ENCODE peak calls at places on chromosomes 13 and 19, in eight cellular contexts. C is lung, F is heart right ventricle, Q is ascending aorta, U is sigmoid colon, J is neural progenitor cell, T is esophagus squamous epithelium, K is coronary artery. R is an unnamed sample.

GRCh38 chr13:26377038-26377437 is 123.1 kb downstream of the CDK8 start:
- DNase-seq in Q (no peak), K (no peak), C (no peak), F (no peak), J (peak), T (no peak), U (no peak), R (peak)

GRCh38 chr19:9936151-9937000 is at the start of gene OLFM2:
- DNase-seq in K (no peak), Q (no peak), T (no peak), C (no peak), J (peak), F (no peak), U (no peak), R (peak)

GRCh38 chr19:10672529-10673150 is 18.5 kb downstream of the ILF3 start:
- DNase-seq in F (no peak), U (no peak), C (no peak), K (no peak), Q (no peak), J (no peak), T (no peak), R (no peak)

GRCh38 chr13:57631607-57632275 is at the start of gene PCDH17:
- DNase-seq in C (peak), T (no peak), U (no peak), J (peak), F (peak), Q (peak), K (no peak), R (no peak)

GRCh38 chr19:45291834-45292233 is 30.8 kb downstream of the CKM start:
- DNase-seq in K (no peak), J (no peak), U (no peak), Q (no peak), T (no peak), C (no peak), F (no peak), R (no peak)

GRCh38 chr19:49020931-49021895 is 2.9 kb downstream of the CGB3 start:
- DNase-seq in U (no peak), Q (no peak), T (no peak), F (no peak), K (no peak), J (no peak), C (no peak), R (no peak)

GRCh38 chr13:59790626-59791025 is 373.1 kb downstream of the DIAPH3 start:
- DNase-seq in K (no peak), C (no peak), F (no peak), J (no peak), Q (no peak), T (no peak), U (no peak), R (no peak)

GRCh38 chr13:73141292-73141771 is 82.5 kb downstream of the KLF5 start:
- DNase-seq in J (peak), Q (no peak), F (no peak), T (no peak), K (no peak), U (no peak), C (no peak), R (no peak)

GRCh38 chr13:46893820-46894533 is 2.9 kb downstream of the HTR2A start:
- DNase-seq in U (peak), J (peak), C (peak), K (peak), Q (peak), F (peak), T (no peak), R (peak)

GRCh38 chr19:17450264-17451075 is 2.0 kb upstream of the TMEM221 start:
- DNase-seq in Q (no peak), T (no peak), J (no peak), K (no peak), U (no peak), F (no peak), C (no peak), R (no peak)

GRCh38 chr13:30868806-30869470 is 37.1 kb upstream of the MEDAG start:
- DNase-seq in K (peak), U (no peak), C (no peak), T (no peak), Q (no peak), J (no peak), F (no peak), R (no peak)

GRCh38 chr13:20721454-20722357 is 18.2 kb downstream of the IL17D start:
- DNase-seq in J (peak), F (peak), C (peak), Q (no peak), T (no peak), U (no peak), K (no peak), R (no peak)

GRCh38 chr13:76216729-76217128 is 580.6 kb downstream of the LMO7 start:
- DNase-seq in F (no peak), T (no peak), K (no peak), C (no peak), U (no peak), Q (no peak), J (no peak), R (no peak)

GRCh38 chr13:31885994-31886393 is 145.6 kb upstream of the FRY start:
- DNase-seq in J (peak), U (no peak), C (no peak), K (no peak), F (peak), Q (no peak), T (no peak), R (peak)

GRCh38 chr19:35708391-35708790 is 4.0 kb downstream of the ZBTB32 start:
- DNase-seq in K (no peak), J (no peak), U (no peak), Q (no peak), F (no peak), C (no peak), T (no peak), R (no peak)

GRCh38 chr13:91017669-91018053 is 329.8 kb upstream of the MIR17HG start:
- DNase-seq in K (no peak), Q (no peak), C (no peak), F (no peak), T (no peak), J (no peak), U (no peak), R (peak)

GRCh38 chr13:75547917-75548316 is 1.7 kb upstream of the UCHL3 start:
- DNase-seq in J (no peak), C (no peak), K (no peak), T (no peak), F (no peak), U (no peak), Q (no peak), R (no peak)

GRCh38 chr19:38723606-38724379 is 20.5 kb downstream of the CAPN12 start:
- DNase-seq in T (no peak), U (no peak), Q (no peak), F (no peak), K (no peak), C (no peak), J (no peak), R (no peak)

GRCh38 chr19:53980553-53981407 is 10.7 kb upstream of the CACNG6 start:
- DNase-seq in U (no peak), J (peak), Q (no peak), F (no peak), T (no peak), K (no peak), C (no peak), R (peak)

GRCh38 chr13:52842440-52842839 is 6.0 kb downstream of the PCDH8 start:
- DNase-seq in Q (no peak), U (no peak), F (no peak), J (no peak), C (no peak), K (no peak), T (no peak), R (no peak)

DNA sequence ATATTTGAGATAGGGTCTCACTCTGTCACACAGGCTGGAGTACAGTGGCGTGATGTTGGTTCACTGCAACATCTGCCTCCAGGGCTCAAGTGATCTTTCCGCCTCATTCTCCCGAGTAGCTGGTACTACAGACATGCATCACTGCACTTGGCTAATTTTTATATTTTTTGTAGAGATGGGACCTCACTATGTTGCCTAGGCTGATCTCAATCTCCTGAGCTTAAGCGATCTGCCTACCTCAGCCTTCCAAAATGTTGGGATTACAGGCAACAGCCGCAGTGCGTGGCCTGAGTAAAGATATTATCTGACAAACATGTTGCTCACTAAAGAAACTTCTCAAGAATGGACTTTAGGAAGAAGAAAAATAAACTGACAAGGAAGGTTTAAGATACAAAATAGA is 125.4 kb upstream of the ABCC4 start:
- DNase-seq in J (no peak), K (no peak), T (no peak), U (no peak), F (no peak), C (no peak), Q (no peak), R (no peak)
- H3K4me3 ChIP-seq in J (no peak), K (no peak), T (no peak), U (no peak), F (no peak), C (no peak), Q (no peak), R (no peak)

DNA sequence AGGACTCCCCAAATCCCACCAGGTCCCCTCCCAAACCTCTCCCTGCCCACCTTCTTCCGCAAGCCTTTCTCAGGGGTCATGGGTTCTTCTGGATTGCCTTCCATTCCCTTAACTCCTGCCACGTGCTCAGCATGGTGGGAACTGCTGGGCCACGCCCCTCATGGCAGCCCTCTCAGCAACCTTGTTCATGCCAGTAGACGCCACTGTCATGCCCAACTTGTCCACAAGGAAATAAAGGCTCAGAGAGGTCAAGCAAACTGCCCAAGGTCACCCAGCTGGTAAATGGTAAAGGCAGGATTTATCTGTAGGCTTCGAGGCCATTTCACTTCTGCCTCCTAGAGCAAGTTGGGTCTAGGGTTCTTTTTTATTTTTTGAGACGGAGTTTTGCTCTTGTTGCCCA is 10.9 kb downstream of the PRAM1 start:
- DNase-seq in T (no peak), U (no peak), K (no peak), C (no peak), J (no peak), Q (no peak), F (no peak), R (no peak)
- TF ChIP-seq CTCF in T (no peak), U (no peak), K (no peak), C (no peak), J (peak), Q (no peak), F (no peak), R (peak)

DNA sequence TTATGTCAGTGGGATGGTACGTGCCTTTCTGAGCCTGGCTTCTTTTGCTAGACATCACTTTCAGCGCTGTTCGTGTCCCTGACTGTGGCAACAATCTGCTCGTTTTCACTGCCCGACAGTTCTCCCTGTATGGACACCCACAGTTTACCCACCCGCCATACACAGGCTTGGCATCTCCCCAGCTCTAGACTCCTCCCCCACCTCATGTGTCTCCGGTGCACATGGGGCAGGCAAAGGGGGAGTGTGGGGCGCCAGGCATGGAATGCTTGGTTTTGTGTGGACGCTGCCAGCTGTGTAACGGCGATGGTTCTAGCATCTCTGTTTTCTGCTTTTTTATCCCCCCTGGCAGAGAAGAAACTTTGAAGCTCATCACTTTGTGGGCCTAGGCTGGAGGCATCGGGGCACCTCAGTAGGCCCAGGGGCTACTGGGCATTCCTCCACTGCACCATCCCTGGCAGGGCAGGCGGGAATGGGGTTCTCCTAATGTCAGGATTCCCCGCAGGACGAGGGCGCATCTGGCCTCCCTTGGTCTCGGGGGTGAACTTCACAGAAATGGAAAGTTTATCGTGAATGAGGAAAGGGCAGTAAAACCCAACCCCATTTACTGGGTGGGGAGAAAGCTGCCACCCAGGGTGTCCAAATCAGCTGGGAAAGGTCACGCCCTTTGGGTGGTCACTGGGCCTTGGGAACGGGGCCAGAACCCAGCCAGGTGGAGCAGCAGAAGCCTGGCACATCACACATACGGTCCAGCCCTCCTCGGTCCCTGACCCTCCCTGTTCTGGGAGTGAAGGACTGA is 60.8 kb downstream of the CEBPG start:
- DNase-seq in J (no peak), K (no peak), Q (no peak), U (peak), F (no peak), T (no peak), C (no peak), R (no peak)
- H3K27ac ChIP-seq in J (no peak), K (no peak), Q (no peak), U (no peak), F (no peak), T (no peak), C (no peak), R (no peak)

DNA sequence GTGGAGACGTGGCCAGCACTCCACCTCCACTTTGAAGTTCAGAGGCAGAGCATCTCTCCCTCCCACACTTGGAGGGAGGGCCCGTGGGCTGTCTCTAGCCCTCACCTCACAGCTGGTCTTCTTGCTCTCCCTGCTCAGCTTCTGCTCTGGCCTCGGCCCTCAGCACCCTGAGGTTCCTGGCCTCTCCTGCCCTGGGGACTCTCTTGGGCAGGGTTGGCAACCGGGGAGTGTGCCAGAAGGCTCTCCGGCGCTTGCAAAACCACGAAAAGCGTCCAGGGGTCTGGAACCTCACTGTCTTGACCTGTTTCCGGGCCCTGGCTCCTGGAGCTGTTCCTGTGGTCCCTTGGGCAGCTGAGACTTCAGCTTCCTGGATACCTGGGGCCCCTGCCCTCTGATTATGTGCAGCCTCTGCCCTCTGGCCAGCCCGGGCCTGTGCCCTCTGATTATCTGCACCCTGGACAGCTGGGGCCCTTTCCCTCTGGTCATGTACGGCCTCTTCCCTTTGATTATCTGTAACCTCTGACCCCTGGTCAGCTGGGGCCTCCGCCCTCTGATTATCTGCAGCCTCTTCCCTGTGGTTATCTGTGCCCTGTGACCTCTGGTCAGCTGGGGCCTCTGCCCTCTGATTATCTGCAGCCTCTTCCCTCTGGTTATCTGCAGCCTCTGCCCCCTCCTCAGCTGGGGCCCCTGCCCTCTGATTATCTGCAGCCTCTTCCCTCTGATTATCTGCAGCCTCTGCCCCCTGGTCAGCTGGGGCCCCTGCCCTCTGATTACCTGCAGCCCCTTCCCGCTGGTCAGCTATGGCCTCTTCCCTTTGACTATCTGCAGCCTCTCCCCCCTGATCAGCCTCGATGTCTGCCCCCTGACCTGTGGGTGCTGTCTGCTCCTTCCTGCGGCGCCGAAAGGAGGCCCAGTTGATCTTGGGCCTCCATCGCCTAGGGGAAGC is 2.0 kb downstream of the CCDC8 start:
- DNase-seq in K (no peak), U (no peak), C (no peak), J (no peak), T (no peak), Q (no peak), F (no peak), R (no peak)
- H3K4me3 ChIP-seq in K (peak), U (peak), C (no peak), J (peak), T (peak), Q (peak), F (peak), R (no peak)

R was measured in WERI-Rb-1.